ENCODE peak calls at places on chromosomes 5 and 9, in nine cellular contexts. R, B, M, Z, C, P, S, G and X are unnamed samples.

GRCh38 chr5:31531888-31532710 is at the start of the genes C5orf22 and DROSHA:
- DNase-seq in R (peak), B (peak), M (peak), Z (peak), C (peak), P (peak), S (peak), G (peak), X (peak)

GRCh38 chr9:77215874-77216273 is 38.5 kb downstream of the VPS13A start:
- DNase-seq in R (no peak), B (peak), M (peak), Z (no peak), C (no peak), P (no peak), S (no peak), G (no peak), X (peak)

GRCh38 chr5:132471944-132472343 is 18.6 kb downstream of the IRF1 start:
- DNase-seq in R (no peak), B (no peak), M (peak), Z (peak), C (no peak), P (no peak), S (peak), G (no peak), X (no peak)

GRCh38 chr9:33131505-33132248 is 35.5 kb downstream of the B4GALT1 start:
- DNase-seq in R (no peak), B (no peak), M (no peak), Z (no peak), C (no peak), P (no peak), S (no peak), G (no peak), X (no peak)

GRCh38 chr9:14031761-14032279 is 282.1 kb downstream of the NFIB start:
- DNase-seq in R (no peak), B (no peak), M (no peak), Z (no peak), C (no peak), P (no peak), S (no peak), G (no peak), X (peak)

GRCh38 chr9:127319366-127320121 is 55.0 kb downstream of the GARNL3 start:
- DNase-seq in R (no peak), B (no peak), M (no peak), Z (no peak), C (no peak), P (no peak), S (no peak), G (no peak), X (no peak)

GRCh38 chr9:136352682-136353081 is 10.9 kb downstream of the DNLZ start:
- DNase-seq in R (no peak), B (no peak), M (no peak), Z (no peak), C (no peak), P (no peak), S (no peak), G (no peak), X (no peak)

GRCh38 chr9:468766-469496 is 254.3 kb downstream of the DOCK8 start:
- DNase-seq in R (no peak), B (no peak), M (no peak), Z (no peak), C (no peak), P (no peak), S (no peak), G (no peak), X (peak)

GRCh38 chr9:592225-592624 is 249.3 kb upstream of the DMRT1 start:
- DNase-seq in R (no peak), B (no peak), M (no peak), Z (no peak), C (no peak), P (peak), S (no peak), G (no peak), X (no peak)

GRCh38 chr5:135814254-135814653 is 20.2 kb upstream of the SLC25A48 start:
- DNase-seq in R (no peak), B (no peak), M (no peak), Z (peak), C (no peak), P (no peak), S (no peak), G (no peak), X (no peak)

GRCh38 chr5:31158686-31159085 is 34.8 kb upstream of the CDH6 start:
- DNase-seq in R (no peak), B (no peak), M (no peak), Z (no peak), C (no peak), P (no peak), S (no peak), G (no peak), X (no peak)

GRCh38 chr9:83538172-83538889 is at the start of gene FRMD3:
- DNase-seq in R (peak), B (peak), M (peak), Z (peak), C (no peak), P (peak), S (peak), G (peak), X (peak)

GRCh38 chr9:126051446-126052130 is 275.0 kb upstream of the MVB12B start:
- DNase-seq in R (no peak), B (no peak), M (no peak), Z (peak), C (no peak), P (no peak), S (no peak), G (no peak), X (no peak)

GRCh38 chr5:150204588-150204960 is 14.7 kb downstream of the SLC6A7 start:
- DNase-seq in R (no peak), B (no peak), M (no peak), Z (no peak), C (no peak), P (no peak), S (no peak), G (no peak), X (no peak)

GRCh38 chr5:173493846-173494245 is 122.6 kb downstream of the BOD1 start:
- DNase-seq in R (no peak), B (no peak), M (no peak), Z (no peak), C (no peak), P (no peak), S (no peak), G (no peak), X (no peak)

GRCh38 chr9:133950206-133950915 is 41.8 kb downstream of the VAV2 start:
- DNase-seq in R (no peak), B (no peak), M (no peak), Z (peak), C (no peak), P (no peak), S (no peak), G (no peak), X (no peak)

GRCh38 chr5:134267366-134268018 is 41.6 kb upstream of the PPP2CA start:
- DNase-seq in R (no peak), B (no peak), M (peak), Z (no peak), C (no peak), P (peak), S (no peak), G (no peak), X (no peak)

GRCh38 chr9:10250200-10250599 is 362.6 kb downstream of the PTPRD start:
- DNase-seq in R (no peak), B (no peak), M (peak), Z (no peak), C (no peak), P (peak), S (no peak), G (no peak), X (peak)

DNA sequence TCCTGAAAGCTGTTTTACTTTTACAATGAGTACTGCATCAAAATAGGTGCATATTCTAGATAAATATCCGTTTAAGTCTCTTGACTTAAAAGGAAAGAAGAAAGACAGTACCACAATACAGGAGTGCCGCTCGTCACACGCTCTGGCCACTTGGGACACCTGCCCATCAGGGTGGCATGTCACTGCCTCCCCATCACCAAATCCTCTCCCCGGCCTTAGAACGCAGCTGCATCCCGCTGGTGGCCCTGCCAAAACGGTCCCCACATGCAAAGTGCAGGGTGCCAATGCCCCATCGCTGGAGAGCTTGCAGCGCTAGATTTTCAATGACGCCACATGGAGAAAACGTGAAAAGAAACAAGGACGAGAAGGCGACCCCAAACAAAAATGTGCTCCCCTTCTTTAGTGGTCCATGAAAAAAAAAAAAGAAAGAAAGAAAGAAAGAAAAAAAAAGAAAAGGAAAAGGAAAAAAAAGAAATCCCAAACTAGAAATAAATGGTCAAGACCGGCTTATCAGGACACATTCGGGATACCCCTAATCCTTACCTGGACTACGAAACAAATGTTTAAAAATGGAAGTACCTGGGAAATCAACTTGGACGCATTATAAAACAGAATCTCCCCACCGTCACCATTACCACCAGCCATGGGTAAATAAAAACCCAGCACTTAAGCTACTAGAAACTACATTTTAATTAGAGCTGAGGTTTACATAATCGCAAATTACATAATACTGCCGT is 1.1 kb downstream of the ANKH start:
- DNase-seq in R (peak), B (no peak), M (no peak), Z (peak), C (no peak), P (peak), S (no peak), G (no peak), X (peak)
- TF ChIP-seq CTCF in R (no peak), B (no peak), M (no peak), Z (no peak), C (no peak), P (no peak), S (no peak), G (peak), X (peak)

DNA sequence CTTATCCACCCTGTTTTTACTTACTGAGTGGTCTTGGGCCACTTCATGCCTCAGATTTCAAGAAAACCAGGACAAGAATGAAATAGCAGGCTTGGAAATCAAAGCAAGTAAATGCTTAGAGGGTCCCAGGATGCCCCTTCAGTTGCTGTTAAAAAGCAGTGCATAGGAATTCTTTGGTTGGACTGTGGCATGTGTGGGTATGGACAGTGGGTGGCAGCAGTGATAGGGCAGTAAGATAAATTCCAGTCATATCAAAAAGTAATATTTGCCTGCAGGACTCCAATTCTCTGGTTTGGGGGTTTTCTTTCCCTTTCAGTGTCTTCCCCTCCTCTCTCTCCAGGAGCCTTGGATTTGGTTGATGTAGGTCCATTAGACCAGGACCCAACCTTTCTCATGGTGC is 306.7 kb upstream of the CLINT1 start:
- DNase-seq in R (no peak), B (no peak), M (no peak), Z (no peak), C (no peak), P (no peak), S (no peak), G (no peak), X (no peak)
- TF ChIP-seq CTCF in R (no peak), B (no peak), M (peak), Z (no peak), C (no peak), P (peak), S (no peak), G (no peak), X (peak)

DNA sequence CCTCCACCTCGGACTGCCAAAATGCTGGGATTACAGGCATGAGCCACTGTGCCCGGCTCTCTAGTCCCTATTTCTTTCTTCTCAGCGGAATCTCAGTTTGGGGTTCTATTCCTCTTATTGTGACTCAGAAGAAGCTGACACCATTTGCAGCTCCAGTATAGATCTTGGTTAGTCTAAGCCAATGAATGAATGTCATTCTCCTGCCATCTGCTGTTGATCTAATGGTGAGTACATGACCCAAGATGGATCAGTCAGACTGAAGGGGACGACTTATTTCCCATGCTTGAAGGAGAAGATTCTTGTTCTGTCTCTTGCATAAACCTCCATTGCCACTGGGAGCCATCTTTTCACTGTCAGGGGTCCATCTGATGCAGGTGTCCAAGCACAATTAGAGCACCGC is 76.0 kb upstream of the KLF9 start:
- DNase-seq in R (no peak), B (no peak), M (no peak), Z (no peak), C (no peak), P (peak), S (no peak), G (no peak), X (no peak)
- TF ChIP-seq CTCF in R (no peak), B (peak), M (peak), Z (no peak), C (no peak), P (no peak), S (no peak), G (no peak), X (no peak)

GRCh38 chr9:7186175-7186574 is 428.4 kb downstream of the KDM4C start:
- DNase-seq in R (no peak), B (no peak), M (peak), Z (no peak), C (no peak), P (peak), S (no peak), G (peak), X (no peak)
- TF ChIP-seq CTCF in R (no peak), B (peak), M (peak), Z (no peak), C (peak), P (peak), S (no peak), G (peak), X (peak)

GRCh38 chr9:97956365-97956764 is 18.4 kb upstream of the HEMGN start:
- DNase-seq in R (no peak), B (no peak), M (no peak), Z (no peak), C (no peak), P (no peak), S (no peak), G (no peak), X (no peak)

GRCh38 chr9:97958812-97959511 is 21.0 kb upstream of the HEMGN start:
- DNase-seq in R (no peak), B (no peak), M (peak), Z (no peak), C (peak), P (no peak), S (no peak), G (no peak), X (peak)

GRCh38 chr9:97959585-97959984 is 21.6 kb upstream of the HEMGN start:
- DNase-seq in R (no peak), B (no peak), M (no peak), Z (no peak), C (no peak), P (no peak), S (no peak), G (no peak), X (no peak)

GRCh38 chr9:97954550-97954989 is 16.6 kb upstream of the HEMGN start:
- DNase-seq in R (peak), B (no peak), M (peak), Z (no peak), C (no peak), P (peak), S (no peak), G (no peak), X (peak)
- TF ChIP-seq CTCF in R (no peak), B (peak), M (peak), Z (peak), C (peak), P (peak), S (peak), G (peak), X (peak)

DNA sequence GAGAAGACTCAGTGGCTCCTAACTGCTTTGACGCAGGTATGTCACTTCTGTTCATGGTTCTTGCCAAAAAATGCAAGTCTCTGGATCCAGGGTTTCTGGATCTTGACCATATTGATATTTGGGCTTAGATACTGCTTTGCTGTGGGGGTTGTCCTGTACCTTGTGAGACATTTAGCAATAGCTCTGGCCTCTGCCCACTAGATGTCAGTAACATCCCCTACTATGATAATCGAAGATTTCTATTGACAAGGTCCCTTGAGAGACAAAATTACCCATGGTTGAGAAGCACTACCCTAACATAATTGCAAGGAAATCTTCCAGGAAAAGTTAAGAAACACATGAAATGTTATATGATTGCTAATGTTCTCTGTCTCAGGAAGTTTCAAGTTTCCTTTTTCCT is 285.4 kb downstream of the TMEM232 start:
- DNase-seq in R (no peak), B (no peak), M (peak), Z (no peak), C (no peak), P (peak), S (no peak), G (peak), X (peak)
- TF ChIP-seq CTCF in R (no peak), B (peak), M (peak), Z (no peak), C (peak), P (peak), S (no peak), G (peak), X (peak)

DNA sequence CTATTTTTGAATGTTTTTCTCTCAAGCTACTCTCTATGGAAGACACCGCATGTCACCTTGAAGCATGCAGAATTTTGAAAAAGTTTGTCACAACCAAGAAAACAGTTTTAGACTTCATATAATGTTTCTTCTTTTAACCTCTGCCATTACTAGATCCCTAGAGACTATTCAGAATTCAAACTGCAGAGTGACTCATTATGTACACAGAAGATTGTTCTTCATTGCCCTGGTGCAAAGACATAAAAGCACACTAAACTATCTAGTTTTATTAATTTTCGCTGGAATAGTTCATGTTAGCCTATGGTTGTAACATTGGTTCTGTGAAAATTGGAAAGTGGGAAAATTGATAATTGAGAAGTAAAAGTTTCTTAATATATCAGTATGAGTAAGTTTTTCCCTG is 18.4 kb downstream of the F2RL2 start:
- DNase-seq in R (no peak), B (no peak), M (peak), Z (no peak), C (no peak), P (peak), S (no peak), G (no peak), X (peak)
- TF ChIP-seq CTCF in R (no peak), B (no peak), M (no peak), Z (no peak), C (no peak), P (no peak), S (no peak), G (no peak), X (no peak)

GRCh38 chr9:129494113-129494789 is 126.7 kb downstream of the C9orf50 start:
- DNase-seq in R (no peak), B (no peak), M (no peak), Z (no peak), C (no peak), P (no peak), S (no peak), G (no peak), X (no peak)

GRCh38 chr9:129495422-129496186 is 125.3 kb downstream of the C9orf50 start:
- DNase-seq in R (peak), B (peak), M (peak), Z (peak), C (peak), P (peak), S (peak), G (no peak), X (peak)

GRCh38 chr9:129497837-129498450 is 123.0 kb downstream of the C9orf50 start:
- DNase-seq in R (no peak), B (no peak), M (no peak), Z (no peak), C (no peak), P (no peak), S (no peak), G (no peak), X (no peak)

GRCh38 chr9:129497064-129497836 is 123.7 kb downstream of the C9orf50 start:
- DNase-seq in R (no peak), B (no peak), M (no peak), Z (no peak), C (no peak), P (no peak), S (no peak), G (no peak), X (no peak)

DNA sequence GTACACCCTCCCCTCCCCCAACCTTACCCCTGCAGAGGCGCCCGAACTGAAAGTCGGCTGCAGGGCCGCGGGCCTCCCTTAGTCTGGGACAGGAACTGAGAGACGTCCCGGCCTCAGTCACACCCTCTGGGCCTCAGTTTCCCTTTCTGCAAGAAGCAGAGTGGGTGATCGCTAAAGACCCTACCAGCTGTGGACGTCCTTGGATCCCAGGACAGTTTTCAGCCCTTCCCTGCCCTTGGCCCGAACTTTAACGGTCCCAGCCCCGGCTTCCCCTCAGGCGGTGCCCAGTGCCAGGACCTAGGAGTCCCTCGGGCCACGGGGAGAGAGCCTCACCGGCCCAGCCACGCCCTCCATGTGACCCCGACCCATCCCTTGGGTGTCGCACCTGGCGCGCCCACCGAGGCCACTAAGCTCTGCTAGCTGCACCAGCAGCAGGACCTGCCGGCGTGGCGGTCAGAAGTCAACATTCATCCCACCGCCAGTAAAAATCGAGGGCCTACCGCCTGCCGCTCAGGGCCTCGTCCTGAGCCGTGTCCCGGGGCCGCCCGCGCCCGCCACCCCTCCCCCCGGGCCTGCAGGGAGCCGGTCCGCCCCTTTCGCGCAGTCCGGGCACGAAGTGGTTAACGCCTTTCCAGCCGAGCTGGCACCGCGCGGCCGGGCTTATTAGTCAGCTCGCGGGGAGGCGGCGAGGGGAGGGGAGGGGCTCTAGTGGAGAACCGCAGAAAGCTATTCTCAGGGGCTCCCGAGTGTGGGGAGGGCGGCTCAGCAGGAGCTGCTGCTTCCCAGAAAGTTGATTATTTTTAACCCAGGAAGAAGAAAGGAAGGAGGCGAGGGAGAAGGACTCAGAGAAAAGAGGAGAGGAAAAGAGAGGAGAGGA is 124.5 kb downstream of the C9orf50 start:
- DNase-seq in R (peak), B (peak), M (peak), Z (peak), C (peak), P (peak), S (peak), G (peak), X (peak)
- TF ChIP-seq CTCF in R (no peak), B (no peak), M (no peak), Z (no peak), C (no peak), P (no peak), S (no peak), G (no peak), X (no peak)